ENCODE peak calls at places on chromosomes 6 and 20, in nine cellular contexts. A is fibroblast of mammary gland, H is omental fat pad, V is pancreas, R is choroid plexus epithelial cell, J is GM10248, E is WTC11, Q is dorsolateral prefrontal cortex, Y is heart left ventricle. X is an unnamed sample.

GRCh38 chr6:113856571-113857564 is at the start of gene MARCKS:
- DNase-seq in A (peak; percentile 87), H (peak; percentile 58), V (peak; percentile 86), R (peak; percentile 96), J (peak; percentile 85), E (peak; percentile 78), Q (peak; percentile 81), Y (peak; percentile 84), X (peak; percentile 70)

GRCh38 chr20:36261389-36262105 is 25.3 kb downstream of the AAR2 start:
- DNase-seq in A (no peak), H (no peak), V (no peak), R (no peak), J (no peak), E (no peak), Q (no peak), Y (no peak), X (no peak)

GRCh38 chr6:108921547-108922331 is 73.5 kb downstream of the ARMC2 start:
- DNase-seq in A (peak; percentile 95), H (no peak), V (no peak), R (peak; percentile 57), J (no peak), E (no peak), Q (no peak), Y (no peak), X (no peak)

GRCh38 chr20:54173653-54174451 is at the start of gene CYP24A1:
- DNase-seq in A (no peak), H (no peak), V (no peak), R (no peak), J (no peak), E (peak; percentile 45), Q (no peak), Y (no peak), X (no peak)

GRCh38 chr6:112749673-112750072 is 402.5 kb downstream of the RFPL4B start:
- DNase-seq in A (no peak), H (no peak), V (no peak), R (no peak), J (no peak), E (no peak), Q (no peak), Y (no peak), X (no peak)

GRCh38 chr6:40912158-40912946 is 126.7 kb downstream of the UNC5CL start:
- DNase-seq in A (peak; percentile 21), H (no peak), V (peak; percentile 71), R (peak; percentile 36), J (peak; percentile 75), E (peak; percentile 53), Q (peak; percentile 68), Y (peak; percentile 41), X (no peak)

GRCh38 chr6:170522565-170523183 is 30.4 kb downstream of the PSMB1 start:
- DNase-seq in A (peak; percentile 16), H (no peak), V (no peak), R (peak; percentile 54), J (peak; percentile 20), E (peak; percentile 62), Q (no peak), Y (no peak), X (no peak)

GRCh38 chr20:47984437-47984836 is 199.2 kb upstream of the SULF2 start:
- DNase-seq in A (no peak), H (no peak), V (no peak), R (no peak), J (no peak), E (no peak), Q (no peak), Y (no peak), X (no peak)

GRCh38 chr6:149004664-149005063 is 257.8 kb downstream of the UST start:
- DNase-seq in A (no peak), H (no peak), V (no peak), R (no peak), J (no peak), E (no peak), Q (no peak), Y (no peak), X (no peak)

GRCh38 chr20:53750827-53751393 is 157.3 kb upstream of the ZNF217 start:
- DNase-seq in A (peak; percentile 75), H (no peak), V (no peak), R (peak; percentile 90), J (no peak), E (no peak), Q (peak; percentile 49), Y (no peak), X (peak; percentile 37)

GRCh38 chr6:128516514-128516898 is 3.9 kb downstream of the PTPRK start:
- DNase-seq in A (peak; percentile 50), H (no peak), V (no peak), R (peak; percentile 58), J (no peak), E (no peak), Q (no peak), Y (no peak), X (no peak)
- TF ChIP-seq CTCF in A (peak; percentile 31), H (no peak), V (no peak), R (peak; percentile 37), J (no peak), E (no peak), Q (peak; percentile 30), Y (peak; percentile 16), X (peak; percentile 24)

GRCh38 chr20:2655331-2656116 is 3.1 kb downstream of the NOP56 start:
- DNase-seq in A (no peak), H (no peak), V (no peak), R (no peak), J (no peak), E (no peak), Q (no peak), Y (no peak), X (no peak)
- TF ChIP-seq CTCF in A (no peak), H (no peak), V (no peak), R (no peak), J (no peak), E (no peak), Q (no peak), Y (no peak), X (no peak)

GRCh38 chr6:90154666-90155065 is 142.0 kb downstream of the BACH2 start:
- DNase-seq in A (no peak), H (no peak), V (no peak), R (no peak), J (no peak), E (no peak), Q (no peak), Y (no peak), X (no peak)
- TF ChIP-seq CTCF in A (no peak), H (no peak), V (no peak), R (no peak), J (no peak), E (no peak), Q (no peak), Y (no peak), X (no peak)

DNA sequence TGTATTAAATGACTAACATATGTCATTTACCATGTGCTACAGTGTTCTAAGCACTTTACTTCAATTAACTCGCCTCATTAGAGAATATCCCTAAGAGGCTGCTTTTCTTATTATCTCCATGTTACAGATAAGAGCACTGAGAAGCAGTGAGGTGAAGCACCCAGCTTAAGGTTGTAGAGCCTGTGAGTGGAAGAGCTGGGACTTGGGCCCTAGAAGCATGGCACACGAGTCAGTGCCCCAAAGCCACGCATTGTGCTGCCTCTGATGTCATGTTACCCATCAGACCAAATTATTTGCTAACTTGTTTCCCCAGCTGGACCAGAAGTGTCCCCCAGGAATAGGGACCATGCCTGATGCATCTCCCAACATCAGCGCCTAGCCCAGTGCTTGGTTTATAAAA is 34.1 kb downstream of the POFUT1 start:
- DNase-seq in A (no peak), H (no peak), V (no peak), R (no peak), J (no peak), E (no peak), Q (no peak), Y (no peak), X (no peak)
- TF ChIP-seq CTCF in A (no peak), H (no peak), V (no peak), R (no peak), J (no peak), E (no peak), Q (no peak), Y (no peak), X (no peak)